ENCODE peak calls at places on chromosomes 7 and 10, in five cellular contexts. O is 8988T, R is T-helper 9 cell, B is iPS DF 19.7, T is islet precursor cell. Q is an unnamed sample.

GRCh38 chr7:149818536-149818840 is 19.7 kb upstream of the ZNF862 start:
- DNase-seq in T (no peak), O (no peak), B (no peak), R (no peak), Q (no peak)

GRCh38 chr10:58638406-58638805 is 125.7 kb downstream of the BICC1 start:
- DNase-seq in T (no peak), O (no peak), R (no peak), B (no peak), Q (no peak)

GRCh38 chr7:137454169-137455166 is 110.9 kb upstream of the PTN start:
- DNase-seq in B (no peak), O (no peak), T (no peak), R (no peak), Q (peak)

GRCh38 chr7:151790826-151791379 is 86.0 kb downstream of the PRKAG2 start:
- DNase-seq in R (no peak), T (no peak), B (no peak), O (no peak), Q (no peak)

GRCh38 chr10:663844-664243 is 25.6 kb downstream of the DIP2C start:
- DNase-seq in R (no peak), B (no peak), O (no peak), T (no peak), Q (no peak)

GRCh38 chr10:34988397-34989067 is 101.6 kb downstream of the CUL2 start:
- DNase-seq in T (no peak), R (no peak), B (no peak), O (no peak), Q (no peak)

GRCh38 chr10:132878730-132879407 is 63.5 kb downstream of the CFAP46 start:
- DNase-seq in R (no peak), O (no peak), B (peak), T (peak), Q (no peak)

GRCh38 chr10:133084491-133084890 is 3.2 kb upstream of the ADGRA1 start:
- DNase-seq in R (no peak), B (no peak), T (no peak), O (no peak), Q (no peak)

GRCh38 chr7:102279537-102280400 is 6.9 kb upstream of the SH2B2 start:
- DNase-seq in T (peak), R (peak), O (peak), B (no peak), Q (peak)

GRCh38 chr10:61284222-61284890 is 168.8 kb downstream of the TMEM26 start:
- DNase-seq in T (no peak), R (no peak), B (no peak), O (no peak), Q (peak)

GRCh38 chr10:7606977-7607404 is 59.8 kb downstream of the ITIH5 start:
- DNase-seq in O (no peak), R (no peak), T (peak), B (no peak), Q (no peak)

GRCh38 chr7:23012797-23013714 is 874 bp downstream of the HYCC1 start:
- DNase-seq in O (no peak), R (peak), B (no peak), T (peak), Q (no peak)

Q was measured in hepatic stellate cell.